ENCODE peak calls at places on chromosomes 3 and 15, in six cellular contexts. G is fibroblast of lung, H is neuronal stem cell, P is A549, D is mesendoderm, I is mammary epithelial cell. S is an unnamed sample.

GRCh38 chr3:122760457-122761271 is 33.0 kb downstream of the HSPBAP1 start:
- DNase-seq in G (no peak), H (peak; percentile 45), P (no peak), D (peak; percentile 90), I (no peak), S (no peak)

GRCh38 chr15:60840306-60840702 is 361.4 kb upstream of the ICE2 start:
- DNase-seq in G (no peak), H (no peak), P (no peak), D (peak; percentile 79), I (no peak), S (no peak)

GRCh38 chr3:80733522-80734176 is 965.9 kb upstream of the ROBO1 start:
- DNase-seq in G (peak; percentile 65), H (no peak), P (peak; percentile 26), D (peak; percentile 31), I (peak; percentile 6), S (peak; percentile 57)

GRCh38 chr15:93179704-93180103 is 90.7 kb upstream of the RGMA start:
- DNase-seq in G (no peak), H (no peak), P (no peak), D (peak; percentile 73), I (no peak), S (no peak)

GRCh38 chr3:42036483-42036823 is 54.7 kb upstream of the TRAK1 start:
- DNase-seq in G (peak; percentile 94), H (no peak), P (peak; percentile 62), D (peak; percentile 91), I (peak; percentile 85), S (peak; percentile 80)

GRCh38 chr3:191430103-191430502 is 30.9 kb upstream of the PYDC2 start:
- DNase-seq in G (peak; percentile 1), H (no peak), P (no peak), D (no peak), I (no peak), S (no peak)

GRCh38 chr15:90219421-90220141 is 14.2 kb downstream of the CIB1 start:
- DNase-seq in G (no peak), H (peak; percentile 36), P (no peak), D (peak; percentile 52), I (no peak), S (no peak)

GRCh38 chr3:13027154-13027553 is 46.1 kb downstream of the IQSEC1 start:
- DNase-seq in G (no peak), H (no peak), P (peak; percentile 11), D (peak; percentile 62), I (no peak), S (no peak)

GRCh38 chr15:101492752-101493692 is 3.5 kb upstream of the PCSK6 start:
- DNase-seq in G (no peak), H (no peak), P (no peak), D (no peak), I (no peak), S (no peak)

GRCh38 chr3:153445817-153446216 is 283.8 kb downstream of the RAP2B start:
- DNase-seq in G (no peak), H (no peak), P (no peak), D (no peak), I (no peak), S (no peak)

GRCh38 chr3:52441772-52442332 is 3.1 kb downstream of the SEMA3G start:
- DNase-seq in G (no peak), H (no peak), P (no peak), D (no peak), I (no peak), S (no peak)

GRCh38 chr3:8969246-8969645 is 6.0 kb upstream of the RAD18 start:
- DNase-seq in G (no peak), H (no peak), P (no peak), D (no peak), I (no peak), S (no peak)

GRCh38 chr3:32405711-32406323 is 14.2 kb downstream of the CMTM7 start:
- DNase-seq in G (no peak), H (no peak), P (no peak), D (no peak), I (no peak), S (no peak)

GRCh38 chr3:146589899-146590508 is 15.1 kb downstream of the PLSCR5 start:
- DNase-seq in G (peak; percentile 72), H (no peak), P (peak; percentile 60), D (peak; percentile 35), I (peak; percentile 36), S (peak; percentile 73)

GRCh38 chr15:40052604-40053003 is 13.6 kb upstream of the SRP14 start:
- DNase-seq in G (no peak), H (no peak), P (no peak), D (no peak), I (no peak), S (no peak)
- H3K4me1 ChIP-seq in G (peaks cover 25% of the 10 kb centered on the region), H (peaks cover 13% of the 10 kb centered on the region), P (peaks cover 15% of the 10 kb centered on the region), D (peaks cover 2% of the 10 kb centered on the region), I (peaks cover 26% of the 10 kb centered on the region), S (peaks cover 27% of the 10 kb centered on the region)

DNA sequence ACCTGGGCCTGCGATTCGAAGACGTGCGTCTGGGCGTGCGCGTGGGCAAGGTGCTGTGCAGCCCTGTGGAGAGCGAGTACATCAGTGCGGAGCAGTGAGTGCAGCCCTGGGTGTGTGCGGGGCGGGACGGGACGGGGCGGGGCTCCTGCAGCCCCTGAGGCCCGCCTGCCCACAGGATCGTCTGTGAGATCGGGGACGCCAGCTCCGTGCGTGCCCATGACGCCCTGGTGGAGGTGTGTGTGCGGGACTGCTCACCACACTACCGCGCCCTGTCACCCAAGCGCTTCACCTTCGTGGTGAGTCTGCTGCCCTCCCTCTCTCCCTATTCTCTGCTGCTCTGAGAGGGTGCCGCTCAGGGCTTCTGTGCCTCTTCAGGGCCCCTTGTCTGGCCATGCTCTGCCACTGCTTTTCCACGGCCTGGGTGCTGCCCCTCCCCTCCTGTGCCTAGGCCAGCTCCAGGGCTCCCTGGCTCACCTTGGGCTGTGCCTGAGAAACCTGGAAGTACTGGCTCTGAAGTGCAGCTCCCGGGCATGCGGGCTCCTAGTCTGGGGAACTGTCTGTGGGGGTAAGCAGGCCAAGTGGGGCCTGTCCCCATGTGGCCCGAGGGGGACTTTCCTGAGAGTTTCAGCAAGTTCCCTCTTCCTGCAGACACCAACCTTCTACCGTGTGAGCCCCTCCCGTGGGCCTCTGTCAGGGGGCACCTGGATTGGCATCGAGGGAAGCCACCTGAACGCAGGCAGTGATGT is 31.8 kb downstream of the PLXNA1 start:
- DNase-seq in G (no peak), H (no peak), P (no peak), D (no peak), I (no peak), S (no peak)
- H3K4me2 ChIP-seq in G (no peak overlapping the region), H (no peak overlapping the region), P (no peak overlapping the region), D (no peak overlapping the region), I (no peak overlapping the region), S (no peak overlapping the region)

GRCh38 chr15:88636039-88636438 is 2.8 kb upstream of the ISG20 start:
- DNase-seq in G (no peak), H (no peak), P (peak; percentile 52), D (peak; percentile 64), I (no peak), S (peak; percentile 85)

GRCh38 chr15:88634449-88634848 is 4.4 kb upstream of the ISG20 start:
- DNase-seq in G (no peak), H (no peak), P (no peak), D (no peak), I (no peak), S (no peak)

GRCh38 chr15:88637436-88637835 is 1.4 kb upstream of the ISG20 start:
- DNase-seq in G (no peak), H (no peak), P (no peak), D (no peak), I (no peak), S (no peak)

GRCh38 chr15:88636654-88637053 is 2.2 kb upstream of the ISG20 start:
- DNase-seq in G (no peak), H (no peak), P (no peak), D (peak; percentile 51), I (no peak), S (no peak)

DNA sequence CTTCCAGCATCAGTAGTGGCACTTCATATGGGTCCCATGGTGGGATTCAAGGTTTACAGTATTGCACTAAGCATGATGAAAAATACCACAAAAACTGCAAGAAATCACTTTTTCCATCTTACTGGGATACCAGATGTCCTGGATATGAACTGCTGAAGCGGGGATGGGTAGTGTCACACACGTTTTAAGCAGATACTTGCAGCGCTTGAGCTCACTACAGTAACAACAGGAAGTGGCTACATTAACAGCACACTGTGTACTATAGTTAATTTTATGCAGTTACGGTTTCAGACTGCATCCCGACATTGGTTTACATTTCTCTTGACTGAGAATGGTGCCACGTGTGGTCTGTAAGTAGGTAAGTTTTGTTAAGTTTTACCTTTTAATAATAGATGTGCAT is 3.5 kb upstream of the ISG20 start:
- DNase-seq in G (peak; percentile 74), H (no peak), P (no peak), D (no peak), I (no peak), S (no peak)
- H3K4me3 ChIP-seq in G (no peak overlapping the region), H (no peak overlapping the region), P (no peak overlapping the region), D (no peak overlapping the region), I (no peak overlapping the region), S (no peak overlapping the region)

GRCh38 chr15:37041836-37042235 is 58.5 kb downstream of the MEIS2 start:
- DNase-seq in G (no peak), H (no peak), P (no peak), D (no peak), I (no peak), S (no peak)

GRCh38 chr15:37038036-37038715 is 62.2 kb downstream of the MEIS2 start:
- DNase-seq in G (peak; percentile 39), H (no peak), P (no peak), D (no peak), I (no peak), S (peak; percentile 7)

GRCh38 chr15:37038716-37039106 is 61.6 kb downstream of the MEIS2 start:
- DNase-seq in G (no peak), H (no peak), P (no peak), D (no peak), I (no peak), S (no peak)

GRCh38 chr15:37040072-37040742 is 60.1 kb downstream of the MEIS2 start:
- DNase-seq in G (no peak), H (no peak), P (no peak), D (peak; percentile 58), I (no peak), S (no peak)

DNA sequence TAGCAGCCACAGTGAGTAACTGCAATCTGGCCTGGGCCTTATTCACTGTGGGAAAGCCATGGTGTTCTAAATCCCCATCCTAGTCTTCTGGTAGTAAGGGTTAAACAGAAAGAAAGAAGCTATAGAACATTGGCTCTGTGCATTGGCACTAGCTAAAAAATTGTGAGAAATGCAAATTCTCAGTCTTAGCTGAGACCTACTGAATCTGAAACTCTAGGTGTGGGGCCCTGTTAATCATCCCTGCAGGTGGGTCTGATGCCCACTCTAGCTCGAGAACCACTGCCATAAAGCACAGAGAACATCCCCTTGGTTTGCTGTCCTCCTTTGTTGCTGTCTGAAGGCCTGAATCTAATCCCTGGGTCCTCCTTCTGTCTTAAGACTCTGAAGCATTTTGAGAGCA is 59.3 kb downstream of the MEIS2 start:
- DNase-seq in G (no peak), H (no peak), P (no peak), D (no peak), I (no peak), S (no peak)
- H3K4me1 ChIP-seq in G (no peaks in the 10 kb centered on the region), H (peaks cover 27% of the 10 kb centered on the region), P (no peaks in the 10 kb centered on the region), D (peaks cover 6% of the 10 kb centered on the region), I (no peaks in the 10 kb centered on the region), S (no peaks in the 10 kb centered on the region)